ENCODE peak calls at places on chromosomes 5 and 9, in four cellular contexts. N, E, H and V are unnamed samples.

GRCh38 chr5:11110128-11110527 is 349.1 kb upstream of the DAP start:
- DNase-seq in E (no peak), N (no peak), H (no peak), V (no peak)

GRCh38 chr5:149280124-149280523 is 8.5 kb downstream of the AFAP1L1 start:
- DNase-seq in N (peak), H (no peak), E (no peak), V (no peak)

GRCh38 chr5:32446660-32447059 is 2.1 kb upstream of the ZFR start:
- DNase-seq in E (no peak), N (no peak), H (no peak), V (no peak)

GRCh38 chr5:143749581-143750204 is 62.3 kb upstream of the HMHB1 start:
- DNase-seq in N (no peak), E (no peak), H (no peak), V (peak)

GRCh38 chr5:59565551-59565950 is 328.0 kb downstream of the PDE4D start:
- DNase-seq in N (no peak), E (no peak), H (no peak), V (no peak)

GRCh38 chr5:114192108-114192507 is 169.8 kb upstream of the KCNN2 start:
- DNase-seq in H (no peak), N (no peak), E (no peak), V (no peak)

GRCh38 chr5:1298723-1299510 is 4.0 kb upstream of the TERT start:
- DNase-seq in N (no peak), E (no peak), H (no peak), V (no peak)

GRCh38 chr5:59450245-59450644 is 443.3 kb downstream of the PDE4D start:
- DNase-seq in H (no peak), E (no peak), N (no peak), V (no peak)

GRCh38 chr5:93954421-93955069 is 213.1 kb upstream of the POU5F2 start:
- DNase-seq in H (no peak), E (no peak), N (no peak), V (peak)

GRCh38 chr5:116709082-116709481 is 134.5 kb upstream of the SEMA6A start:
- DNase-seq in H (no peak), E (no peak), N (no peak), V (no peak)

GRCh38 chr5:132773601-132774355 is 3.3 kb downstream of the SEPTIN8 start:
- DNase-seq in E (no peak), N (no peak), H (no peak), V (no peak)

GRCh38 chr9:108133101-108133500 is 643.5 kb upstream of the KLF4 start:
- DNase-seq in N (no peak), H (no peak), E (no peak), V (no peak)

GRCh38 chr5:73625314-73625904 is 587 bp upstream of the ARHGEF28 start:
- DNase-seq in H (peak), N (peak), E (no peak), V (peak)

GRCh38 chr5:1351156-1351555 is 6.3 kb upstream of the CLPTM1L start:
- DNase-seq in N (no peak), H (no peak), E (no peak), V (peak)

GRCh38 chr5:178590141-178590923 is at the start of gene COL23A1:
- DNase-seq in H (no peak), E (peak), N (peak), V (peak)

GRCh38 chr5:139678751-139679750 is 30.9 kb downstream of the CXXC5 start:
- DNase-seq in N (no peak), E (peak), H (no peak), V (peak)

GRCh38 chr9:14313951-14314423 is at the start of gene NFIB:
- DNase-seq in H (peak), N (peak), E (peak), V (peak)

GRCh38 chr5:152349683-152350526 is 55.2 kb downstream of the NMUR2 start:
- DNase-seq in E (peak), N (peak), H (peak), V (no peak)

GRCh38 chr5:153147891-153148623 is 342.4 kb upstream of the GRIA1 start:
- DNase-seq in H (peak), N (no peak), E (peak), V (peak)

GRCh38 chr9:36566813-36567217 is 5.9 kb upstream of the MELK start:
- DNase-seq in N (peak), E (no peak), H (no peak), V (peak)

GRCh38 chr5:58979090-58979489 is 396.2 kb downstream of the RAB3C start:
- DNase-seq in E (no peak), H (no peak), N (no peak), V (no peak)

GRCh38 chr5:59093329-59093728 is 510.5 kb downstream of the RAB3C start:
- DNase-seq in H (no peak), N (no peak), E (no peak), V (peak)

GRCh38 chr5:80245986-80246781 is 9.7 kb downstream of the SERINC5 start:
- DNase-seq in H (peak), N (no peak), E (no peak), V (no peak)

GRCh38 chr9:136244116-136244775 is 1.4 kb downstream of the QSOX2 start:
- DNase-seq in H (peak), N (no peak), E (no peak), V (peak)

GRCh38 chr5:118144540-118144939 is 843.8 kb downstream of the DTWD2 start:
- DNase-seq in E (no peak), N (no peak), H (no peak), V (no peak)

GRCh38 chr5:45437746-45438145 is 258.4 kb downstream of the HCN1 start:
- DNase-seq in H (no peak), E (no peak), N (no peak), V (no peak)

GRCh38 chr9:3751125-3751758 is 225.4 kb upstream of the RFX3 start:
- DNase-seq in N (no peak), E (no peak), H (peak), V (no peak)

GRCh38 chr5:130532786-130533185 is 628.5 kb downstream of the CHSY3 start:
- DNase-seq in H (no peak), E (no peak), N (no peak), V (peak)

GRCh38 chr5:140855772-140856674 is at the start of gene PCDHA10:
- DNase-seq in N (peak), H (no peak), E (no peak), V (no peak)

GRCh38 chr5:72224946-72225427 is 95.1 kb downstream of the MRPS27 start:
- DNase-seq in E (no peak), N (no peak), H (no peak), V (peak)

GRCh38 chr5:149030838-149031397 is 31.9 kb downstream of the SH3TC2 start:
- DNase-seq in E (no peak), N (no peak), H (no peak), V (no peak)

GRCh38 chr9:129987047-129987446 is 55.9 kb downstream of the FNBP1 start:
- DNase-seq in N (no peak), H (no peak), E (no peak), V (peak)

DNA sequence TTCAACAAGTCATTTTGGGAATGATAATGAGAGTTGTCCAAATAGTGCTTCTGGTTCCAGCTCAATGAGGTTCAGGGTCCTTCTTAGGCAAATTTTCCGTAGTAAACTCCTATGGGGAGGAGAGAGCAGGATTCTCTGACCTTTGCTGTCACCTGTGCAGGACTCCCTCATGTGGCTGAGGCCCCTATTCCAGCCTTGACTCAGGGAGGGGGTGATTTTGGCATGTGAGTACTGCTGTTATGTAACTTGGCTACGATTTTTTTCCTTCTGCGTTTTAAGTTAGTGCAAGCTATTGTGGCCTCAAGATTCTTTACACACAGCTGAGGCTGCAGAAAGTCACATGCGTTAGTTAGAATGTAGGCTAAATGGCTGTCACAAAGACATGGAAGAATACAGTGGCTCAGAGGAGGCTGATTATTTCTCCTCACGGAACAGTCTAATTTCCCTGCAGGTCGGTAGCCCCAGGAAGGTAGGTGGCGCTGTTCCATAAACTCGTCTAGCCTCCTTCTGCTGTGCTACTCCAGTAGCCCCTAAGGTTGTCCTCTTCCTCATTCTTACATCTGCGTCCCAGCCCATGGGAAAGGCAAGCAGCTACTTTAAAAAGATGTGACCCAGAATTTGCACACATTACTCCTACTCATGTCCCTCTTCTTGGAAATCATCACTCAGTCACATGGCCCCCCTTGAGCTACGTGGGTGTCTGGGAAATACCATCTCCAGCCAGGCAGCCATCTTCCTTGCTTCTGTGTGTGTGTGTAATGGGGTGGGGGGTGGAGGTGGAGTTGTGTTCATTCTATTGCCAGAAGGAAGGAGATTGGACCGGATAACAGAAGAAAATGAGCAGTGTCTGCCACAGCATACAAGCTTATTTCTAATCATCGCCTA is 486.5 kb downstream of the CCDC171 start:
- DNase-seq in N (peak), H (no peak), E (no peak), V (no peak)
- H2AFZ ChIP-seq in N (no peak), H (no peak), E (no peak), V (peak)

DNA sequence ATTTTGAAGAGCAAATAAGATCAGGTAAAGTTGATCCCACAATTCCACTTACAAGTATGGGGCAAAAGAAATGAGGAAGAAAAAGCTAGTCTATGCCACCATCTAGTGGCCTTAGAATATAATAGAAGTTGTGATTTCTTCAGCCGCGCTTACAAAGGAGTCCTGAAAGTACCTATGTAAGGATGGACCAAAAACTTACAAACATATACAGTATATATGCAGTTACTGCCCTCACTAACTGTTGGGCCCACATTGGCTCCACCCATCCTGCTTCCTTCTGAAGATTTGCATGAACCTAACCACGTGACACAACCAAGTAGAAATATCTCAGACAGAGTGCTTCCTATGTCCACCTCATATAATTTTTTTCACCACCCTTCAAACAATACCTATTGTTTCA is 11.7 kb upstream of the OR13D1 start:
- DNase-seq in N (peak), E (peak), H (peak), V (no peak)
- TF ChIP-seq CTCF in N (peak), E (peak), H (peak), V (peak)

GRCh38 chr9:82130331-82131042 is 141.9 kb downstream of the SPATA31D1 start:
- DNase-seq in N (no peak), E (no peak), H (no peak), V (no peak)

GRCh38 chr9:82129708-82130107 is 141.1 kb downstream of the SPATA31D1 start:
- DNase-seq in N (no peak), H (no peak), E (no peak), V (peak)

GRCh38 chr9:82131072-82131471 is 142.5 kb downstream of the SPATA31D1 start:
- DNase-seq in E (no peak), N (no peak), H (no peak), V (peak)

GRCh38 chr9:82132024-82132423 is 143.5 kb downstream of the SPATA31D1 start:
- DNase-seq in E (no peak), N (no peak), H (peak), V (no peak)

GRCh38 chr9:82133973-82134372 is 145.4 kb downstream of the SPATA31D1 start:
- DNase-seq in N (peak), H (no peak), E (no peak), V (peak)
- H3K4me2 ChIP-seq in N (peak), H (no peak), E (peak), V (no peak)

GRCh38 chr5:56326116-56326515 is 93.0 kb upstream of the ANKRD55 start:
- DNase-seq in H (no peak), E (no peak), N (no peak), V (no peak)
- H2AFZ ChIP-seq in H (no peak), E (no peak), N (no peak), V (no peak)

GRCh38 chr5:92885950-92886349 is 695.1 kb downstream of the NR2F1-AS1 start:
- DNase-seq in H (peak), E (no peak), N (no peak), V (no peak)
- TF ChIP-seq CTCF in H (peak), E (no peak), N (no peak), V (peak)